ENCODE peak calls at places on chromosomes 1 and 21, in four cellular contexts. H is MM.1S, A is HCT116, L is neural progenitor cell. K is an unnamed sample.
A peak's percentile ranks its signal among the peaks of the same experiment; 100 is the strongest.

GRCh38 chr1:3022511-3022973 is 1.3 kb downstream of the ACTRT2 start:
- DNase-seq in H (no peak), A (no peak), L (no peak), K (no peak)

GRCh38 chr21:28410264-28410663 is 582.4 kb downstream of the LTN1 start:
- DNase-seq in H (no peak), A (no peak), L (no peak), K (no peak)

GRCh38 chr21:34889537-34890257 is 159.4 kb downstream of the RUNX1 start:
- DNase-seq in H (peak; percentile 92), A (no peak), L (peak; percentile 90), K (peak; percentile 94)

GRCh38 chr1:204327359-204327758 is 32.4 kb downstream of the PLEKHA6 start:
- DNase-seq in H (no peak), A (no peak), L (no peak), K (no peak)

GRCh38 chr1:67250051-67250653 is 57.5 kb upstream of the IL12RB2 start:
- DNase-seq in H (no peak), A (peak; percentile 8), L (peak; percentile 34), K (no peak)

GRCh38 chr1:87337606-87338005 is 8.9 kb downstream of the LMO4 start:
- DNase-seq in H (no peak), A (no peak), L (no peak), K (no peak)

GRCh38 chr1:222454196-222454595 is 93.7 kb downstream of the HHIPL2 start:
- DNase-seq in H (no peak), A (no peak), L (no peak), K (peak; percentile 63)

GRCh38 chr1:231866392-231867331 is 240.1 kb downstream of the DISC1 start:
- DNase-seq in H (peak; percentile 72), A (peak; percentile 23), L (peak; percentile 80), K (peak; percentile 66)

GRCh38 chr1:14606632-14607031 is 8.1 kb downstream of the KAZN start:
- DNase-seq in H (no peak), A (no peak), L (peak; percentile 51), K (no peak)

GRCh38 chr1:2645776-2646175 is 13.0 kb upstream of the MMEL1 start:
- DNase-seq in H (no peak), A (no peak), L (no peak), K (no peak)

GRCh38 chr1:83509229-83509870 is 489.6 kb downstream of the TTLL7 start:
- DNase-seq in H (no peak), A (no peak), L (no peak), K (peak; percentile 4)

GRCh38 chr1:202029171-202029665 is 18.8 kb downstream of the ELF3 start:
- DNase-seq in H (no peak), A (peak; percentile 73), L (no peak), K (peak; percentile 89)

GRCh38 chr1:160884579-160884978 is 401 bp downstream of the ITLN1 start:
- DNase-seq in H (peak; percentile 46), A (peak; percentile 6), L (peak; percentile 12), K (no peak)

GRCh38 chr1:50027794-50028193 is 4.0 kb upstream of the AGBL4 start:
- DNase-seq in H (no peak), A (no peak), L (no peak), K (no peak)

GRCh38 chr1:12411098-12411497 is 181.3 kb downstream of the VPS13D start:
- DNase-seq in H (no peak), A (no peak), L (no peak), K (no peak)

GRCh38 chr1:39990428-39990827 is 35.5 kb downstream of the MFSD2A start:
- DNase-seq in H (no peak), A (no peak), L (no peak), K (peak; percentile 17)

GRCh38 chr1:201907621-201908020 is 18.9 kb downstream of the SHISA4 start:
- DNase-seq in H (no peak), A (no peak), L (no peak), K (no peak)

GRCh38 chr1:27332536-27333281 is 9.1 kb upstream of the SYTL1 start:
- DNase-seq in H (peak; percentile 16), A (no peak), L (peak; percentile 79), K (peak; percentile 64)

GRCh38 chr21:29342394-29342957 is 43.8 kb downstream of the BACH1 start:
- DNase-seq in H (no peak), A (no peak), L (no peak), K (peak; percentile 94)

GRCh38 chr1:26045712-26046312 is at the start of gene SLC30A2:
- DNase-seq in H (no peak), A (no peak), L (peak; percentile 72), K (peak; percentile 38)

GRCh38 chr1:242784807-242785206 is 260.3 kb upstream of the PLD5 start:
- DNase-seq in H (no peak), A (no peak), L (no peak), K (no peak)

GRCh38 chr1:50605186-50605875 is 182.1 kb upstream of the DMRTA2 start:
- DNase-seq in H (no peak), A (peak; percentile 27), L (peak; percentile 61), K (peak; percentile 53)

GRCh38 chr1:15172405-15173259 is 19.1 kb downstream of the TMEM51 start:
- DNase-seq in H (peak; percentile 29), A (no peak), L (no peak), K (no peak)

GRCh38 chr1:183869230-183869629 is 64.3 kb downstream of the RGL1 start:
- DNase-seq in H (no peak), A (no peak), L (peak; percentile 18), K (no peak)

GRCh38 chr1:72221811-72222210 is 60.5 kb downstream of the NEGR1 start:
- DNase-seq in H (no peak), A (no peak), L (no peak), K (no peak)

GRCh38 chr1:241838831-241839365 is 9.1 kb upstream of the EXO1 start:
- DNase-seq in H (no peak), A (no peak), L (no peak), K (peak; percentile 31)

GRCh38 chr1:155082301-155082940 is 3.8 kb downstream of the EFNA3 start:
- DNase-seq in H (no peak), A (no peak), L (peak; percentile 51), K (peak; percentile 40)

GRCh38 chr1:104132386-104132973 is 382.8 kb downstream of the AMY1C start:
- DNase-seq in H (peak; percentile 48), A (no peak), L (peak; percentile 68), K (peak; percentile 24)

GRCh38 chr1:5830771-5831599 is 161.2 kb downstream of the NPHP4 start:
- DNase-seq in H (no peak), A (no peak), L (peak; percentile 90), K (no peak)

GRCh38 chr1:38073926-38074677 is 27.5 kb upstream of the POU3F1 start:
- DNase-seq in H (no peak), A (no peak), L (no peak), K (no peak)

GRCh38 chr1:109011335-109011734 is 30.6 kb downstream of the WDR47 start:
- DNase-seq in H (no peak), A (no peak), L (no peak), K (no peak)

GRCh38 chr1:196381544-196381943 is 226.7 kb downstream of the KCNT2 start:
- DNase-seq in H (no peak), A (no peak), L (no peak), K (no peak)

GRCh38 chr1:154865442-154866256 is 4.4 kb downstream of the KCNN3 start:
- DNase-seq in H (no peak), A (no peak), L (no peak), K (no peak)

GRCh38 chr1:9882296-9882944 is 27.6 kb downstream of the CTNNBIP1 start:
- DNase-seq in H (no peak), A (no peak), L (no peak), K (no peak)
- TF ChIP-seq EZH2phosphoT487 in H (no peak), A (no peak), L (no peak), K (no peak)

DNA sequence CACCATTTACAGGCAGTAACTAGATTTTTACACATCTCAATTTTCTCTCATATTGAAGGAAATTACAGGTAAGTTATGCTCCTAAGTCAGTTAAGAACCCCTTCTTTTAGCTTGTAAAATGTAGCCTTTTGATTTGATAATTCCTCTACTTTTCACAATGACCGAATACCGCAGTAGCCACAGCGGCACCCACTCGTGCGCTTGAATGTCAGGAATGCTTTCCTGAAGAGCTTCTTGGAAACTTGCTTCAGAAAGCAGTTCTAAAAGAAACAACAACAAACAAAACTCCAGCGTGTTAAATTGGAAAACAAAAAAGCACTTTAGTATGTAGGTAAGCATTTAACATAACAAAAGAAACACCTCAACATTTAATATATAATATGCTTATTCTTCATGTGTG is 9.9 kb upstream of the DNTTIP2 start:
- DNase-seq in H (no peak), A (no peak), L (peak; percentile 31), K (no peak)
- H3K4me1 ChIP-seq in H (no peaks in the 10 kb centered on the region), A (no peaks in the 10 kb centered on the region), L (peaks cover 6% of the 10 kb centered on the region), K (no peaks in the 10 kb centered on the region)

DNA sequence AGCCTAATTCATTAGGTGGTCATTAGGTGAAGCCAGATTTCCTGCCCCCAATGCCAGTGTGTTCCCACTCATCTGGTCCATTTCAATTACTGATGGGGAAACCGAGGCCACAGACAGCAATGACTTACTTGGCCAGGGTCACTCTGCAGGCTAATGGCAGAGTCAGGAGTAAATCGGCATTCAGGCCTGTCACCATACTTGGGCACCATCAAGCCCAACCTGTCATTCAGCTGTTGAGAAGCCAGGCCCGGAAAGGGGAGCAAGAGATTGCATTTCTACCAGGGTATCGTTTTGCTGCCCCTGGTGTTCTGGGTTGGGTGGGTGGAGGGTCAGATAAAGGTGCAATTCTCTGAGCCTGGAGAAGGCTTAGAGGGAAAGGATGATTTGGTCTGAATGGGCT is 8.0 kb upstream of the TMEM61 start:
- DNase-seq in H (no peak), A (no peak), L (no peak), K (no peak)
- H3K9ac ChIP-seq in H (no peak overlapping the region), A (no peak overlapping the region), L (no peak overlapping the region), K (no peak overlapping the region)

GRCh38 chr1:41192456-41193188 is 49.5 kb downstream of the SCMH1 start:
- DNase-seq in H (no peak), A (no peak), L (no peak), K (no peak)
- TF ChIP-seq EZH2phosphoT487 in H (no peak), A (no peak), L (no peak), K (no peak)

DNA sequence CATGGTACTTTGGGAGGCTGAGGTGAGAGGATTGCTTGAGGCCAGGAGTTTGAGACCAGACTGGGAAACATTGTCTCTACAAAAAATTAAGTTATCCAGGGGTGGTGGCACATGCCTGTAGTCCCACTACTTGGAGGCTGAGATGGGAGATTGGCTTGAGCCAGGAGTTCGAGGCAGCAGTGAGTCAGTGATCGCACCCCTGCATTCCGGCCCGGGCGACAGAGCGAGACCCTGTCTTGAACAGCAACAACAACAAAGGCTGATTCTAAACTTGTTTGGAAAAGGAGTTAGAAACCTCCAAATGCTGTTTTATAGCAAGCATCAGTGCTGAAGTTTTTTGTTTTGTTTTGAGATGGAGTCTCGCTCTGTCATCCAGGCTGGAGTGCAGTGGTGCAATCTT is 14.7 kb downstream of the LYPD8 start:
- DNase-seq in H (no peak), A (no peak), L (no peak), K (no peak)
- H3K4me1 ChIP-seq in H (peaks cover 8% of the 10 kb centered on the region), A (no peaks in the 10 kb centered on the region), L (no peaks in the 10 kb centered on the region), K (no peaks in the 10 kb centered on the region)

K was measured in GM23248.